ENCODE peak calls at places on chromosomes 13 and 19, in six cellular contexts. S, I, G, V, M and P are unnamed samples.

GRCh38 chr13:58191754-58192153 is 560.2 kb downstream of the PCDH17 start:
- DNase-seq in S (no peak), I (no peak), G (no peak), V (no peak), M (no peak), P (no peak)

GRCh38 chr19:3047307-3048189 is 14.7 kb downstream of the TLE5 start:
- DNase-seq in S (peak), I (no peak), G (peak), V (peak), M (no peak), P (peak)

GRCh38 chr19:5966215-5966614 is 11.7 kb downstream of the RANBP3 start:
- DNase-seq in S (no peak), I (no peak), G (no peak), V (peak), M (no peak), P (no peak)

GRCh38 chr13:40026741-40027140 is 371.3 kb downstream of the COG6 start:
- DNase-seq in S (no peak), I (no peak), G (no peak), V (no peak), M (peak), P (peak)

GRCh38 chr19:29964171-29964570 is 22.1 kb downstream of the URI1 start:
- DNase-seq in S (no peak), I (no peak), G (no peak), V (no peak), M (no peak), P (no peak)

GRCh38 chr13:111166882-111167281 is 51.8 kb downstream of the ARHGEF7 start:
- DNase-seq in S (no peak), I (no peak), G (no peak), V (no peak), M (no peak), P (no peak)

GRCh38 chr13:84896128-84896527 is 903.1 kb downstream of the SLITRK6 start:
- DNase-seq in S (peak), I (no peak), G (no peak), V (peak), M (peak), P (peak)

GRCh38 chr19:31175564-31176348 is 173.5 kb downstream of the TSHZ3 start:
- DNase-seq in S (no peak), I (peak), G (no peak), V (no peak), M (no peak), P (no peak)

GRCh38 chr13:31970237-31970930 is 61.2 kb upstream of the FRY start:
- DNase-seq in S (no peak), I (no peak), G (no peak), V (peak), M (no peak), P (no peak)

GRCh38 chr13:22287343-22287922 is 616.6 kb downstream of the FGF9 start:
- DNase-seq in S (no peak), I (no peak), G (no peak), V (no peak), M (no peak), P (no peak)

GRCh38 chr19:13888281-13888680 is 11.3 kb downstream of the NANOS3 start:
- DNase-seq in S (no peak), I (no peak), G (no peak), V (no peak), M (no peak), P (no peak)

GRCh38 chr13:106034201-106034600 is 501.3 kb downstream of the EFNB2 start:
- DNase-seq in S (no peak), I (no peak), G (no peak), V (peak), M (no peak), P (no peak)

GRCh38 chr13:27942972-27943371 is 23.2 kb downstream of the PDX1 start:
- DNase-seq in S (no peak), I (no peak), G (no peak), V (no peak), M (no peak), P (no peak)

GRCh38 chr19:10670876-10671804 is 17.0 kb downstream of the ILF3 start:
- DNase-seq in S (no peak), I (no peak), G (no peak), V (no peak), M (no peak), P (no peak)

GRCh38 chr13:37392389-37392788 is 206.2 kb downstream of the POSTN start:
- DNase-seq in S (no peak), I (no peak), G (no peak), V (no peak), M (no peak), P (no peak)

GRCh38 chr13:109879338-109879737 is 93.0 kb upstream of the IRS2 start:
- DNase-seq in S (no peak), I (no peak), G (no peak), V (no peak), M (no peak), P (no peak)

GRCh38 chr13:51225034-51225433 is 2.8 kb downstream of the FAM124A start:
- DNase-seq in S (no peak), I (no peak), G (no peak), V (peak), M (no peak), P (no peak)

GRCh38 chr19:50728084-50728737 is 5.0 kb downstream of the CLEC11A start:
- DNase-seq in S (peak), I (no peak), G (no peak), V (peak), M (peak), P (peak)

GRCh38 chr13:49858183-49858856 is 65.8 kb upstream of the KPNA3 start:
- DNase-seq in S (no peak), I (peak), G (peak), V (peak), M (no peak), P (no peak)

GRCh38 chr13:26307701-26308100 is 53.8 kb downstream of the CDK8 start:
- DNase-seq in S (no peak), I (no peak), G (no peak), V (no peak), M (no peak), P (no peak)

GRCh38 chr19:48123907-48124675 is 13.5 kb upstream of the PLA2G4C start:
- DNase-seq in S (no peak), I (no peak), G (no peak), V (peak), M (peak), P (peak)
- TF ChIP-seq CTCF in S (peak), I (peak), G (no peak), V (peak), M (no peak), P (peak)

GRCh38 chr19:12733369-12733896 is 1.1 kb downstream of the TRIR start:
- DNase-seq in S (no peak), I (no peak), G (no peak), V (peak), M (peak), P (peak)
- TF ChIP-seq CTCF in S (peak), I (peak), G (no peak), V (peak), M (peak), P (peak)

DNA sequence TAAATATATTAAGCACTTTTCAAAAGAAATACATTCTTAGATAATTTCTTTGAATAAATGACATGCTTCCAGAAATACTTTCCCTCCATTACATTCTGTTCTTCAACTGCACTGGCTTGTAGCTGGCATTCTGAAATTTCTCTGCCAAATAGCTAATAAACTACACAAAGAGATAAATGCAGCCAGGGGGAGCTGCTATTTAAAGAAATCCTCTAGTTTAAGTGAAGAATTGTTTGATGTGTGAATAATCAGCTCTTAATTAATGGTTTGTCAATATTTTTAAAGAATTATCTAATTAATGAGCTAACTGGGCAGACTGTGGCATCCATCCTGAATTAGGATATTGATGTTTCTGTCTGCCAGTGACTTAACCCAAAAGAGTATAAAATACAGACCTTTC is 30.7 kb downstream of the SLC7A1 start:
- DNase-seq in S (no peak), I (no peak), G (no peak), V (peak), M (no peak), P (no peak)
- TF ChIP-seq CTCF in S (no peak), I (peak), G (no peak), V (peak), M (no peak), P (no peak)

DNA sequence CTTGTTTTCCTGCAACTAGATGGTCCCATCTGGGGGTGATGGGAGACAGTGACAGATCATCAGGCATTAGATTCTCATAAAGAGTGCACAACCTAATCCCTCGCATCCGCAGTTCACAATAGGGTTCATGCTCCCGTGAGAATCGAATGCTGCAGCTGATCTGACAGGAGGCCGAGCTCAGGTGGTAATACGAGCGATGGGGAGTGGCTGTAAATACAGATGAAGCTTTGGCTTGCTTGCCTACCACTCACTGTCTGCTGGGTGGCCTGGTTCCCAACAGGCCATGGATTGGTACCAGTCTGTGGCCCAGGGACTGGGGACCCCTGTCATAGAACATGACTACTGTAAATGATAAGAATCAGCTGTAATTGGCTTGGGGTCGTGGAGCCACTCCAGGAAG is 28.0 kb downstream of the WDR88 start:
- DNase-seq in S (no peak), I (no peak), G (no peak), V (no peak), M (no peak), P (no peak)
- TF ChIP-seq CTCF in S (no peak), I (no peak), G (no peak), V (no peak), M (no peak), P (no peak)

GRCh38 chr19:47608074-47608907 is 643 bp upstream of the BICRA start:
- DNase-seq in S (peak), I (peak), G (peak), V (peak), M (peak), P (peak)
- TF ChIP-seq CTCF in S (peak), I (peak), G (no peak), V (peak), M (no peak), P (peak)

GRCh38 chr13:97849305-97849704 is 104.2 kb upstream of the IPO5 start:
- DNase-seq in S (no peak), I (no peak), G (no peak), V (peak), M (peak), P (no peak)
- TF ChIP-seq CTCF in S (peak), I (peak), G (no peak), V (peak), M (no peak), P (no peak)

DNA sequence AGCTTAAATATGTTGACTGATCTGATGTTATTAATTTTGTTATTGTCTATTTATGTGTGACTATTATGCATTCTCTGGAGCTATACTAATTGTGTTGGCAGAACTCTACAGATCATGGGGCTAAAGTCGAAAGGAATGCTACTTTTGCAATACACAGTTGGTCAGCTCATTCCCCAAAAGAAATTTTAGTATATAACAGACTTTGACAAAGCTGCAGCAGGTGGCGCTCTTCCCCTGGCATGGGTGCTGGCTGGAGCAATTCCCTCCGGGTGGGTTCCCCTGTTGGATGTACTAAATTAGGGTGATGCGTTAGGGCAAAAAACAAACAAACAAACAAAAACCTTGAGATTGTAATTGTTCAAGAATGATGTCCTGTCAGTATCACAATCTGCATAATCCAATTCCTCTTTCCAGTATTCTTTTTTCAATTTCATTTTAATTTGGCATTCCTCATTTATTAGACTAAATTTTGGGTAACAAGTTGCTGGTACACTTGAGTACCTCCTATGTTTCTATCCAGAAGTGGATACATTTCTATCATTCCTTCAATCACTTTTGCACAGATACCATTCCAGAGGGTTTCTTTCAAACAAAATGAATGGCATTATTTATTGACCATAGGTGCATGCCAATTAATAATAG is 322.8 kb upstream of the EDNRB start:
- DNase-seq in S (peak), I (no peak), G (no peak), V (peak), M (peak), P (peak)
- TF ChIP-seq CTCF in S (peak), I (peak), G (no peak), V (peak), M (peak), P (peak)